ENCODE peak calls at places on chromosomes 2 and 18, in four cellular contexts. One of them, this sample, is unnamed.

GRCh38 chr2:234677758-234678538 is 181.1 kb upstream of the ARL4C start:
- DNase-seq in bronchial epithelial cell: peak
- DNase-seq in WTC11: no peak
- DNase-seq in fibroblast of villous mesenchyme: peak
- DNase-seq in this sample: no peak

GRCh38 chr2:30656079-30656478 is 151.2 kb downstream of the CAPN13 start:
- DNase-seq in fibroblast of villous mesenchyme: peak
- DNase-seq in bronchial epithelial cell: no peak
- DNase-seq in WTC11: no peak
- DNase-seq in this sample: no peak

GRCh38 chr2:168189835-168190426 is 57.5 kb downstream of the STK39 start:
- DNase-seq in bronchial epithelial cell: peak
- DNase-seq in fibroblast of villous mesenchyme: peak
- DNase-seq in WTC11: no peak
- DNase-seq in this sample: no peak

GRCh38 chr2:159744363-159744762 is 32.1 kb downstream of the MARCHF7 start:
- DNase-seq in WTC11: no peak
- DNase-seq in bronchial epithelial cell: no peak
- DNase-seq in fibroblast of villous mesenchyme: peak
- DNase-seq in this sample: no peak

GRCh38 chr2:24813645-24814257 is 20.5 kb downstream of the CENPO start:
- DNase-seq in fibroblast of villous mesenchyme: no peak
- DNase-seq in bronchial epithelial cell: no peak
- DNase-seq in WTC11: no peak
- DNase-seq in this sample: no peak

GRCh38 chr2:202064206-202064880 is 8.7 kb upstream of the KIAA2012 start:
- DNase-seq in bronchial epithelial cell: peak
- DNase-seq in fibroblast of villous mesenchyme: peak
- DNase-seq in WTC11: no peak
- DNase-seq in this sample: no peak

GRCh38 chr18:67776929-67777328 is 260.4 kb upstream of the DSEL start:
- DNase-seq in fibroblast of villous mesenchyme: peak
- DNase-seq in WTC11: no peak
- DNase-seq in bronchial epithelial cell: peak
- DNase-seq in this sample: no peak

GRCh38 chr2:23637011-23637778 is 252.2 kb downstream of the KLHL29 start:
- DNase-seq in fibroblast of villous mesenchyme: peak
- DNase-seq in bronchial epithelial cell: no peak
- DNase-seq in WTC11: no peak
- DNase-seq in this sample: peak

GRCh38 chr18:60978338-60978737 is 354.9 kb upstream of the CDH20 start:
- DNase-seq in bronchial epithelial cell: peak
- DNase-seq in WTC11: no peak
- DNase-seq in fibroblast of villous mesenchyme: peak
- DNase-seq in this sample: no peak

GRCh38 chr2:237643066-237643465 is 15.7 kb downstream of the LRRFIP1 start:
- DNase-seq in WTC11: no peak
- DNase-seq in bronchial epithelial cell: no peak
- DNase-seq in fibroblast of villous mesenchyme: no peak
- DNase-seq in this sample: no peak

GRCh38 chr2:159098815-159099455 is 130.5 kb downstream of the TANC1 start:
- DNase-seq in WTC11: no peak
- DNase-seq in fibroblast of villous mesenchyme: peak
- DNase-seq in bronchial epithelial cell: peak
- DNase-seq in this sample: no peak

GRCh38 chr2:64408031-64408430 is 45.9 kb upstream of the LGALSL start:
- DNase-seq in fibroblast of villous mesenchyme: no peak
- DNase-seq in bronchial epithelial cell: no peak
- DNase-seq in WTC11: no peak
- DNase-seq in this sample: no peak

GRCh38 chr2:197191177-197191947 is 119.2 kb downstream of the ANKRD44 start:
- DNase-seq in bronchial epithelial cell: peak
- DNase-seq in WTC11: no peak
- DNase-seq in fibroblast of villous mesenchyme: peak
- DNase-seq in this sample: no peak

GRCh38 chr2:98004071-98004470 is 8.3 kb upstream of the TMEM131 start:
- DNase-seq in WTC11: no peak
- DNase-seq in bronchial epithelial cell: no peak
- DNase-seq in fibroblast of villous mesenchyme: no peak
- DNase-seq in this sample: no peak

GRCh38 chr2:30688956-30689401 is 118.3 kb downstream of the CAPN13 start:
- DNase-seq in bronchial epithelial cell: no peak
- DNase-seq in WTC11: no peak
- DNase-seq in fibroblast of villous mesenchyme: no peak
- DNase-seq in this sample: no peak

GRCh38 chr2:46032161-46032813 is 264.9 kb upstream of the EPAS1 start:
- DNase-seq in WTC11: no peak
- DNase-seq in fibroblast of villous mesenchyme: no peak
- DNase-seq in bronchial epithelial cell: peak
- DNase-seq in this sample: no peak

GRCh38 chr2:16666453-16666801 is 793 bp upstream of the CYRIA start:
- DNase-seq in fibroblast of villous mesenchyme: peak
- DNase-seq in bronchial epithelial cell: peak
- DNase-seq in WTC11: peak
- DNase-seq in this sample: no peak

GRCh38 chr2:149561309-149561926 is 26.2 kb downstream of the MMADHC start:
- DNase-seq in bronchial epithelial cell: peak
- DNase-seq in WTC11: no peak
- DNase-seq in fibroblast of villous mesenchyme: peak
- DNase-seq in this sample: peak

GRCh38 chr2:134258684-134259408 is 5.0 kb downstream of the MGAT5 start:
- DNase-seq in fibroblast of villous mesenchyme: no peak
- DNase-seq in bronchial epithelial cell: no peak
- DNase-seq in WTC11: no peak
- DNase-seq in this sample: no peak

GRCh38 chr18:14970027-14970426 is 222.1 kb downstream of the ANKRD30B start:
- DNase-seq in fibroblast of villous mesenchyme: no peak
- DNase-seq in WTC11: no peak
- DNase-seq in bronchial epithelial cell: peak
- DNase-seq in this sample: no peak

GRCh38 chr2:190179754-190180312 is 117.3 kb upstream of the MSTN start:
- DNase-seq in WTC11: no peak
- DNase-seq in fibroblast of villous mesenchyme: no peak
- DNase-seq in bronchial epithelial cell: no peak
- DNase-seq in this sample: no peak

GRCh38 chr2:191625016-191625415 is 52.9 kb upstream of the NABP1 start:
- DNase-seq in fibroblast of villous mesenchyme: peak
- DNase-seq in bronchial epithelial cell: no peak
- DNase-seq in WTC11: no peak
- DNase-seq in this sample: no peak

GRCh38 chr2:128691526-128691925 is 372.9 kb upstream of the HS6ST1 start:
- DNase-seq in fibroblast of villous mesenchyme: no peak
- DNase-seq in bronchial epithelial cell: no peak
- DNase-seq in WTC11: no peak
- DNase-seq in this sample: no peak

GRCh38 chr2:187869195-187869594 is 315.0 kb upstream of the TFPI start:
- DNase-seq in bronchial epithelial cell: no peak
- DNase-seq in WTC11: no peak
- DNase-seq in fibroblast of villous mesenchyme: no peak
- DNase-seq in this sample: no peak

GRCh38 chr2:1754046-1754445 is 9.7 kb upstream of the PXDN start:
- DNase-seq in bronchial epithelial cell: no peak
- DNase-seq in fibroblast of villous mesenchyme: no peak
- DNase-seq in WTC11: no peak
- DNase-seq in this sample: no peak

GRCh38 chr18:35582899-35583558 is 1.5 kb downstream of the GALNT1 start:
- DNase-seq in WTC11: no peak
- DNase-seq in fibroblast of villous mesenchyme: peak
- DNase-seq in bronchial epithelial cell: peak
- DNase-seq in this sample: no peak

GRCh38 chr2:215950009-215950408 is 63.3 kb downstream of the MREG start:
- DNase-seq in WTC11: no peak
- DNase-seq in fibroblast of villous mesenchyme: peak
- DNase-seq in bronchial epithelial cell: peak
- DNase-seq in this sample: no peak

GRCh38 chr2:66890286-66890812 is 455.4 kb downstream of the MEIS1 start:
- DNase-seq in bronchial epithelial cell: no peak
- DNase-seq in WTC11: no peak
- DNase-seq in fibroblast of villous mesenchyme: peak
- DNase-seq in this sample: no peak

GRCh38 chr2:191217580-191217979 is 27.6 kb upstream of the MYO1B start:
- DNase-seq in WTC11: no peak
- DNase-seq in fibroblast of villous mesenchyme: peak
- DNase-seq in bronchial epithelial cell: peak
- DNase-seq in this sample: no peak

GRCh38 chr18:48711651-48712486 is 173.0 kb downstream of the CTIF start:
- DNase-seq in bronchial epithelial cell: no peak
- DNase-seq in fibroblast of villous mesenchyme: peak
- DNase-seq in WTC11: peak
- DNase-seq in this sample: peak

GRCh38 chr2:74691955-74692354 is 37.9 kb downstream of the SEMA4F start:
- DNase-seq in fibroblast of villous mesenchyme: peak
- DNase-seq in WTC11: no peak
- DNase-seq in bronchial epithelial cell: peak
- DNase-seq in this sample: no peak

GRCh38 chr2:21262426-21262940 is 138.7 kb downstream of the TDRD15 start:
- DNase-seq in bronchial epithelial cell: no peak
- DNase-seq in WTC11: no peak
- DNase-seq in fibroblast of villous mesenchyme: no peak
- DNase-seq in this sample: no peak

GRCh38 chr2:48566582-48566981 is 36.6 kb downstream of the STON1 start:
- DNase-seq in bronchial epithelial cell: no peak
- DNase-seq in fibroblast of villous mesenchyme: peak
- DNase-seq in WTC11: peak
- DNase-seq in this sample: no peak

GRCh38 chr2:174180165-174180724 is 68.1 kb downstream of the OLA1 start:
- DNase-seq in bronchial epithelial cell: peak
- DNase-seq in fibroblast of villous mesenchyme: no peak
- DNase-seq in WTC11: no peak
- DNase-seq in this sample: no peak

DNA sequence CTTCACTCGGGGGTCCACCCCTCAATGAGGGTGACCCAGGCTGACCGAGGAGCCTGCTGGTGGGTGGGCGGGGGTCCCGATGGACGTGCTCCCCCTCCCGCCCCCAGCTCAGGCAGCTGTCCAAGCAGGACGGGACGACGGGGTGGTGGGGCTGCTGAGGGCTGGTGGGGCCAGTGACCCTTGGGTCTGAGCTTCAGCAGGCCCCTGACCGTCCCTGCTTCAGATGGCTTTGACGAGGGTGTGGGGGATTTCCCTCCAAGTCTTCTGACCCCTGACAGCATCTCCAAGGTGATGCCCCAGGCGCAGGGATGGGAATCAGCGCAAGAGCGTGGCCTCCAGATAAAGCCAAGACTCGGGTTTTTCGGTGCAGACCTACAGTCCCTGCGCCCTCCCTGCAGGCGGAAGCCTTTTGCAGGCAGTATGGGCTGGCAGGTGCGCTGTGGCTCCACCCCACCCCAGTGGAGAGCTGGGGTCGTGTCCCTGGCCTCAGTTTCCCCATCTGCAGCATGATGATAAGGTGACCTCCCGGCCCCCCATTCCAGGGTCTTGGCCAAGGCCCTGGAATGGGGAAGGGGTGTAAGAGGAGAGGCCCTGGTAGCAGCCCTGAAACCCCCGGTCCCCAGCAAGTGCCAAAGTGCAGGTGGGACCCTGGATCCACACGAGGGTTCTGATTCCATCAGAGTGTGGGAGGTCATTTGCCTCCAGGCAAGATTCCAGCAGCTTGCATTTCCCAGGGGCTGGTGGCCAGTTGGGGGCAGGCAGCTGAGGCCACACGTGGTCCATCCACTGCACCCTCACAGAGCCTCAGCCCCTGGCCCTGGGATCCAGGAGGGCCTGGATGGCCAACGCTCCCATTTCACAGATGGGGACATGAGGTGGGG is 8.7 kb downstream of the CROCC2 start:
- DNase-seq in fibroblast of villous mesenchyme: no peak
- DNase-seq in WTC11: no peak
- DNase-seq in bronchial epithelial cell: no peak
- DNase-seq in this sample: no peak
- TF ChIP-seq CTCF in fibroblast of villous mesenchyme: no peak
- TF ChIP-seq CTCF in WTC11: peak
- TF ChIP-seq CTCF in bronchial epithelial cell: no peak
- TF ChIP-seq CTCF in this sample: peak

GRCh38 chr2:96869281-96869823 is 528 bp downstream of the SEMA4C start:
- DNase-seq in fibroblast of villous mesenchyme: peak
- DNase-seq in WTC11: peak
- DNase-seq in bronchial epithelial cell: no peak
- DNase-seq in this sample: peak
- TF ChIP-seq CTCF in fibroblast of villous mesenchyme: no peak
- TF ChIP-seq CTCF in WTC11: peak
- TF ChIP-seq CTCF in bronchial epithelial cell: no peak
- TF ChIP-seq CTCF in this sample: peak

DNA sequence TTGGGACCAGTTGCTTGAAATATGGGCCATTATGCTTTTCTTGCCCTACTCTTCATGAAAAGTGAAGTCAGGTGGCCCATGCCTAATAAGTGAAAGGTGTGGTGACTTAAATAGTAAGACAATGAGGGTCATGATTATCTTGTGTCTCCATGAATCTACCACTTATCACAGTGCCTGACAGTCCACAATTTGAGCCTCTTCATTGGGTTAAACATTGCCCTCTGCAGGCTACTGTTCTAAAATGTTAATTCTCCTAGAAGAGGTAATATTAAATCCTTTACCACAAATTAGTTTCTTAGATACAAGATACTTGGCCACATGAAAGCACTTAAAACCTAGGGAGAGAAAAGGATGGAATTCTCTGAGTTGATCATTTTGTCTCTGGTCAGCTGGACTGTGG is 4.0 kb downstream of the EGR4 start:
- DNase-seq in fibroblast of villous mesenchyme: no peak
- DNase-seq in bronchial epithelial cell: no peak
- DNase-seq in WTC11: no peak
- DNase-seq in this sample: no peak
- TF ChIP-seq CTCF in fibroblast of villous mesenchyme: no peak
- TF ChIP-seq CTCF in bronchial epithelial cell: no peak
- TF ChIP-seq CTCF in WTC11: no peak
- TF ChIP-seq CTCF in this sample: no peak

GRCh38 chr18:50791599-50792438 is 28.0 kb downstream of the MRO start:
- DNase-seq in fibroblast of villous mesenchyme: no peak
- DNase-seq in bronchial epithelial cell: no peak
- DNase-seq in WTC11: no peak
- DNase-seq in this sample: no peak
- TF ChIP-seq CTCF in fibroblast of villous mesenchyme: no peak
- TF ChIP-seq CTCF in bronchial epithelial cell: no peak
- TF ChIP-seq CTCF in WTC11: no peak
- TF ChIP-seq CTCF in this sample: no peak

GRCh38 chr2:57906152-57906732 is 140.4 kb upstream of the VRK2 start:
- DNase-seq in fibroblast of villous mesenchyme: peak
- DNase-seq in WTC11: no peak
- DNase-seq in bronchial epithelial cell: peak
- DNase-seq in this sample: no peak
- TF ChIP-seq CTCF in fibroblast of villous mesenchyme: peak
- TF ChIP-seq CTCF in WTC11: peak
- TF ChIP-seq CTCF in bronchial epithelial cell: peak
- TF ChIP-seq CTCF in this sample: peak